ENCODE peak calls at places on chromosome 17, in eight cellular contexts. G is epithelial cell of esophagus, A is endothelial cell, H is AG04450, R is NCI-H1092, D is 8988T, X is HT-29, S is ACHN. B is an unnamed sample.

GRCh38 chr17:40247926-40248495 is 28.9 kb downstream of the WIPF2 start:
- DNase-seq in R (no peak), X (no peak), S (no peak), H (no peak), A (no peak), D (no peak), G (no peak), B (no peak)

GRCh38 chr17:36697907-36698526 is 96.6 kb downstream of the MRM1 start:
- DNase-seq in X (no peak), A (peak), G (no peak), H (no peak), S (peak), R (no peak), D (no peak), B (no peak)

GRCh38 chr17:15076991-15077663 is 188.0 kb downstream of the PMP22 start:
- DNase-seq in S (no peak), H (no peak), D (no peak), A (no peak), R (no peak), X (no peak), G (no peak), B (no peak)

GRCh38 chr17:67021196-67021595 is 23.2 kb upstream of the CACNG1 start:
- DNase-seq in H (no peak), X (no peak), S (no peak), G (no peak), A (no peak), R (no peak), D (no peak), B (no peak)

GRCh38 chr17:6208608-6209180 is 138.5 kb downstream of the WSCD1 start:
- DNase-seq in R (no peak), G (no peak), X (no peak), H (no peak), S (no peak), A (no peak), D (no peak), B (no peak)

GRCh38 chr17:9432121-9432866 is 143.3 kb downstream of the STX8 start:
- DNase-seq in S (no peak), G (no peak), R (no peak), X (no peak), H (no peak), D (no peak), A (no peak), B (no peak)

GRCh38 chr17:64291268-64291851 is 28.3 kb upstream of the TEX2 start:
- DNase-seq in G (peak), A (peak), S (peak), H (no peak), D (no peak), R (no peak), X (peak), B (no peak)

GRCh38 chr17:44772308-44773024 is 13.7 kb downstream of the ADAM11 start:
- DNase-seq in A (no peak), G (no peak), X (no peak), H (no peak), S (no peak), D (no peak), R (no peak), B (no peak)

GRCh38 chr17:869567-870530 is 87.7 kb downstream of the MRM3 start:
- DNase-seq in G (peak), D (no peak), A (no peak), H (no peak), R (no peak), S (peak), X (peak), B (no peak)

GRCh38 chr17:15453246-15453645 is 14.2 kb downstream of the CDRT4 start:
- DNase-seq in X (no peak), R (no peak), S (no peak), H (no peak), A (no peak), G (no peak), D (no peak), B (no peak)

GRCh38 chr17:78924481-78925151 is 571 bp downstream of the TIMP2 start:
- DNase-seq in S (peak), A (peak), D (no peak), R (no peak), X (no peak), H (no peak), G (no peak), B (peak)

GRCh38 chr17:74815671-74816370 is 39.7 kb upstream of the NAT9 start:
- DNase-seq in H (no peak), A (peak), X (no peak), G (no peak), R (no peak), S (peak), D (no peak), B (peak)

GRCh38 chr17:82219083-82219482 is 6.4 kb upstream of the CCDC57 start:
- DNase-seq in D (no peak), X (no peak), S (no peak), H (no peak), A (no peak), G (no peak), R (no peak), B (no peak)

GRCh38 chr17:56884483-56885144 is 29.2 kb downstream of the TRIM25 start:
- DNase-seq in X (no peak), D (no peak), A (no peak), R (no peak), G (no peak), H (no peak), S (no peak), B (no peak)

GRCh38 chr17:80992077-80992947 is 671 bp downstream of the CHMP6 start:
- DNase-seq in H (no peak), S (no peak), G (no peak), X (no peak), D (peak), R (no peak), A (no peak), B (peak)

GRCh38 chr17:1541367-1541904 is 21.2 kb downstream of the PITPNA start:
- DNase-seq in G (no peak), S (no peak), X (no peak), D (no peak), A (no peak), H (no peak), R (no peak), B (no peak)

GRCh38 chr17:80477647-80478478 is 1.5 kb upstream of the NPTX1 start:
- DNase-seq in R (peak), A (peak), X (no peak), S (peak), G (peak), H (no peak), D (no peak), B (peak)

GRCh38 chr17:56812971-56813388 is 20.7 kb downstream of the C17orf67 start:
- DNase-seq in D (no peak), A (no peak), X (no peak), G (no peak), R (peak), S (no peak), H (no peak), B (no peak)

GRCh38 chr17:68089881-68090280 is 54.3 kb downstream of the KPNA2 start:
- DNase-seq in X (peak), D (no peak), G (peak), R (no peak), H (no peak), S (no peak), A (no peak), B (no peak)

GRCh38 chr17:50205931-50206505 is 4.6 kb upstream of the COL1A1 start:
- DNase-seq in X (no peak), D (no peak), R (no peak), H (no peak), S (no peak), G (no peak), A (no peak), B (no peak)

GRCh38 chr17:489758-490329 is 137.2 kb upstream of the RPH3AL start:
- DNase-seq in X (no peak), A (peak), R (no peak), G (peak), H (no peak), D (no peak), S (peak), B (peak)

GRCh38 chr17:61669522-61669921 is 78.5 kb upstream of the NACA2 start:
- DNase-seq in S (no peak), R (peak), A (no peak), G (no peak), X (no peak), H (no peak), D (no peak), B (no peak)

GRCh38 chr17:17028059-17028877 is 14.0 kb upstream of the MPRIP start:
- DNase-seq in D (peak), H (no peak), X (peak), R (no peak), G (peak), S (peak), A (no peak), B (peak)

GRCh38 chr17:3894927-3895343 is 2.1 kb upstream of the CAMKK1 start:
- DNase-seq in D (no peak), S (no peak), X (peak), G (peak), H (no peak), R (no peak), A (no peak), B (no peak)

GRCh38 chr17:60392845-60393702 is 1.1 kb upstream of the USP32 start:
- DNase-seq in H (no peak), S (peak), G (peak), D (no peak), R (peak), X (peak), A (peak), B (no peak)

GRCh38 chr17:56185905-56186783 is 32.9 kb downstream of the ANKFN1 start:
- DNase-seq in G (no peak), A (no peak), R (no peak), D (no peak), S (peak), H (peak), X (no peak), B (no peak)

GRCh38 chr17:73210002-73210678 is 17.3 kb downstream of the COG1 start:
- DNase-seq in X (no peak), H (no peak), S (peak), A (no peak), R (no peak), D (no peak), G (peak), B (no peak)

GRCh38 chr17:33668516-33668915 is 375.4 kb upstream of the ASIC2 start:
- DNase-seq in D (no peak), R (no peak), A (no peak), X (no peak), H (no peak), G (no peak), S (no peak), B (no peak)